ENCODE peak calls at places on chromosomes 12 and 14, in nine cellular contexts. H, U, G, J, L, S, C, V and B are unnamed samples.

GRCh38 chr12:46365951-46366379 is 6.6 kb downstream of the SLC38A2 start:
- DNase-seq in U (no peak), S (no peak), V (no peak), H (no peak), J (no peak), C (no peak), G (no peak), L (peak), B (no peak)

GRCh38 chr12:34390171-34390841 is 368.0 kb downstream of the ALG10 start:
- DNase-seq in V (no peak), S (no peak), H (no peak), C (no peak), U (no peak), L (no peak), J (no peak), G (no peak), B (no peak)

GRCh38 chr14:101105045-101105444 is 201.5 kb upstream of the RTL1 start:
- DNase-seq in G (no peak), C (no peak), L (no peak), S (no peak), U (no peak), V (no peak), H (no peak), J (no peak), B (no peak)

GRCh38 chr14:89743828-89744227 is 210.7 kb downstream of the EFCAB11 start:
- DNase-seq in J (no peak), V (no peak), H (no peak), C (no peak), L (no peak), U (no peak), S (no peak), G (no peak), B (no peak)

GRCh38 chr12:45357547-45358417 is 141.9 kb downstream of the ANO6 start:
- DNase-seq in G (no peak), J (no peak), C (no peak), V (no peak), U (no peak), H (no peak), S (peak), L (no peak), B (peak)

GRCh38 chr12:9674226-9674590 is 4.7 kb downstream of the CLEC2D start:
- DNase-seq in S (no peak), V (no peak), H (no peak), C (no peak), G (no peak), L (no peak), U (no peak), J (no peak), B (no peak)

GRCh38 chr12:105741786-105742566 is 396.8 kb downstream of the NUAK1 start:
- DNase-seq in H (no peak), C (no peak), U (no peak), J (peak), L (peak), V (no peak), G (peak), S (peak), B (no peak)

GRCh38 chr12:116002890-116003536 is 274.5 kb downstream of the MED13L start:
- DNase-seq in G (no peak), L (no peak), S (no peak), U (no peak), V (no peak), J (no peak), H (no peak), C (no peak), B (peak)

GRCh38 chr12:80636832-80637231 is 70.6 kb upstream of the MYF6 start:
- DNase-seq in H (no peak), U (no peak), S (no peak), G (no peak), J (no peak), C (no peak), V (no peak), L (no peak), B (no peak)

GRCh38 chr12:80634903-80635302 is 72.5 kb upstream of the MYF6 start:
- DNase-seq in G (no peak), L (no peak), S (no peak), U (no peak), C (no peak), V (peak), H (no peak), J (no peak), B (no peak)

GRCh38 chr12:80627773-80628172 is 79.7 kb upstream of the MYF6 start:
- DNase-seq in J (no peak), C (no peak), G (no peak), V (no peak), S (no peak), H (no peak), L (peak), U (peak), B (peak)

DNA sequence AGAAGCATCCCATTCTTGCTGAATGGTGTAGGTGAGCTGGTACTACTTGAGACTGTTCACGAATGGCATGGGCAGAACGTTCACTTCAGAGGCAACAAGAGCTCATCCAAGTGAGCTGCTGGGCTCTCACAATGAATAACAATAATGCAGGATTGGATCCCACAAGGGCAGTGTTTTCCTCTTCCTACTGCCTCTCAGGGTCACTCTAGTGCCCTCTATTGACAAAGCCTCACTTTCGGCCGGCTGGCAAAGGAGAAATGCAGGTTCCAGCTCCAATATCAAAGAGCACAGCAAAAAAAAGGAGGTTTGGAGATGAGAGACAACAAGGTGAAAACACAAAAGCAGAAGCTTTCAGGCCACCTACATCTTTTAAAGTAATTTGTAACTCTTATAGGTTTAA is 74.6 kb upstream of the MYF6 start:
- DNase-seq in C (peak), J (peak), G (peak), V (peak), U (no peak), S (no peak), H (no peak), L (peak), B (peak)
- TF ChIP-seq CTCF in C (no peak), J (peak), G (peak), V (peak), U (peak), S (no peak), H (peak), L (peak), B (peak)

GRCh38 chr14:80213602-80214001 is 2.3 kb upstream of the DIO2 start:
- DNase-seq in L (peak), H (peak), V (peak), G (peak), U (no peak), S (no peak), J (peak), C (peak), B (peak)
- TF ChIP-seq CTCF in L (peak), H (peak), V (peak), G (peak), U (peak), S (peak), J (peak), C (peak), B (peak)

DNA sequence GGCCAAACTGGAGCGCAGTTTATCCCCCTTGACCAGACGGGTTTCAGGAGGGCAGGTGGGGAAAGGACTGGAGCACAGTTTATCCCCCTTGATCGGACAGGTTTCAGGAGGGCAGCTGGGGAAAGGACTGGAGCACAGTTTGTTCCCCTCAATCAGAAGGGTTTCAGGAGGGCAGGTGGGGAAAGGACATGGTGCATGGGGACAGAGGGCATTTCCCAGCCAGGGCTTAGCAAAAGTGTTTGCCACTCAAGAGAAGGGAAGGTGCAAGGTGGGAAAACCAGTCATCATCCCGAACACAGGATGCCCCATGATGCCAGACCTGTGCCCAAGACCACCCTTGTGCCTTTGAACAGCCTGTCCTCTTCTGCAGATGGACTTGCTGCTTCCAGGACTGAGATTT is 54.7 kb downstream of the SPTB start:
- DNase-seq in H (no peak), L (no peak), U (no peak), S (no peak), V (no peak), C (no peak), J (no peak), G (no peak), B (no peak)
- TF ChIP-seq CTCF in H (no peak), L (no peak), U (no peak), S (no peak), V (no peak), C (no peak), J (no peak), G (no peak), B (no peak)

DNA sequence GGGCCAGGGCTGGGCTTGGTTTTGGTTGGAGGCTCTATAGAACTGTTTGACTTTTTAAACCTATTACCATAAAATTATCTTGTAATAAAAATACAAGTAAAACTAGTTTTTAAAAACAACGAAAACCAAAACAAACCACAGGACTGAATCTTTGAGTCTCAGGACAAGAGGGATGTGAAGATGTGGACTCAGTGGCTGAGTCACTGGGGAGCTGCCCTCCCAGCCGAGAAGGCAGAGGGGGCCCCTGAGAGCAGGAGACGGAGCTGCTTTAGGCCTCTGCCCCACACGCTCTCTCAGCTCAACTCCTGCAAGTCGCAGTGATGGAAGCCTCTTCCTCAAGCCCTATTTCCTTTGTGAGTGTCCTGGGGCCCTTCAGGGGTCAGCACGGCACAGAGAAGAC is 59.0 kb downstream of the CDC42BPB start:
- DNase-seq in J (no peak), S (no peak), V (no peak), U (no peak), C (no peak), L (peak), G (peak), H (no peak), B (no peak)
- TF ChIP-seq CTCF in J (no peak), S (no peak), V (no peak), U (no peak), C (no peak), L (no peak), G (no peak), H (no peak), B (no peak)

DNA sequence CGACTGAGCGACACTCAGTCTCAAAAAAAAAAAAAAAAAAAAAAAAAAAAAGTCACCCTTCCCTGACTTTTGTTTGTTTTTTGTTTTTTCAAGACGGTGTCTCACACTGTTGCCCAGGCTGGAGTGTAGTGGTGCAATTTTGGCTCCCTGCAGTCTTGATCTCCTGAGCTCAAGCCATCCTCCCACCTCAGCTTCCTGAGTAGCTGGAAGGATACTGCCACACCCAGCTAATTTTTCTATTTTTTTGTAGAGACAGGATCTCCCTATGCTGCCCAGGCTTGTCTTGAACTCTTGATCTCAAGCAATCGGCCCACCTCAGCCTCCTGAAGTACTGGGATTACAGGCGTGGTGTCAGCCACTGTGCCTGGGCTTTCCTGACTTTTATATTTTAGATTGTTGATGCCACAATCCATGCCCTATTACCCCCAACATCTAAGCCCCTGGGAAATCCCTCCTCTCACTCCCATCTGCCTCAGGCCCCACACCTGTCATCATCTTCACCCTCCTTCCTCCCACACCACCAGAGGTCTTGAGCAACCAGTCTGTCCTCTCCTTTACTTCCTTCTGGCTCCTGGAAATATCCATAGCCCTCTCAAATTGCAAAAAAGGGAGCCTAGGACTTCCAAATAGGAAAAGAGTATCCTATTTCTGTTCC is 7.8 kb downstream of the IKZF4 start:
- DNase-seq in J (no peak), S (no peak), U (no peak), G (no peak), C (no peak), V (no peak), L (no peak), H (no peak), B (no peak)
- TF ChIP-seq CTCF in J (no peak), S (no peak), U (no peak), G (no peak), C (no peak), V (no peak), L (no peak), H (no peak), B (no peak)

GRCh38 chr12:5498806-5499205 is 66.9 kb downstream of the NTF3 start:
- DNase-seq in L (no peak), H (no peak), V (no peak), G (no peak), U (no peak), S (no peak), C (no peak), J (no peak), B (no peak)

GRCh38 chr12:5499566-5500325 is 67.8 kb downstream of the NTF3 start:
- DNase-seq in C (no peak), L (no peak), U (no peak), J (no peak), V (no peak), S (no peak), H (no peak), G (peak), B (no peak)

GRCh38 chr12:5497329-5498058 is 65.6 kb downstream of the NTF3 start:
- DNase-seq in J (no peak), L (no peak), C (no peak), U (no peak), H (no peak), S (no peak), V (no peak), G (peak), B (no peak)

GRCh38 chr12:5500326-5500659 is 68.4 kb downstream of the NTF3 start:
- DNase-seq in H (no peak), J (no peak), G (no peak), V (no peak), L (no peak), U (no peak), S (no peak), C (no peak), B (no peak)

GRCh38 chr12:5498081-5498480 is 66.2 kb downstream of the NTF3 start:
- DNase-seq in G (no peak), L (no peak), U (no peak), H (no peak), V (no peak), S (no peak), C (no peak), J (no peak), B (no peak)
- TF ChIP-seq CTCF in G (no peak), L (no peak), U (no peak), H (no peak), V (no peak), S (no peak), C (no peak), J (no peak), B (no peak)

DNA sequence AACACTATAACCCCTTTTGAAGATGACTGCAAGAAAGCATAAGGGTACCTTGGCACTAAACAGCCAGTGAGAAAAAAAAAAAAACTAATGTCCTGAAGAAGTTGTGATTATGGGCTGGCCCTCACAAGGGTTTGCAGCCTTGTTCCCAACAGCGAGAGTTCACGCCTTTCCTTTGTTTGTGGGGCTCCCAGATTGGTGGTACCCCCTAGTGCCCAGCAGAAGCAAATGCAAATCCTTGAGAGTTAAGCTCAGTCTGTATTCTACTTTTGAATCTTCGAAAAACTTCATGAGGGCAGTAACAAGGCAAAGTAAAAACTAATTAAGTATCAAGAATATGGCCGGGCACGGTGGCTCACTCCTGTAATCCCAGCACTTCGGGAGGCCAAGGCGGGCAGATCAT is 238.9 kb upstream of the LMO3 start:
- DNase-seq in G (no peak), C (no peak), J (no peak), U (no peak), V (peak), L (no peak), H (no peak), S (no peak), B (peak)
- TF ChIP-seq CTCF in G (no peak), C (peak), J (peak), U (no peak), V (peak), L (no peak), H (peak), S (no peak), B (no peak)

GRCh38 chr12:100926669-100927248 is 132.2 kb downstream of the ANO4 start:
- DNase-seq in V (peak), U (peak), H (peak), L (peak), C (peak), S (no peak), J (peak), G (peak), B (peak)
- TF ChIP-seq CTCF in V (peak), U (peak), H (peak), L (peak), C (no peak), S (no peak), J (peak), G (peak), B (peak)

GRCh38 chr12:2879853-2880252 is 2.8 kb downstream of the RHNO1 start:
- DNase-seq in H (no peak), C (no peak), L (no peak), J (no peak), G (no peak), V (no peak), S (no peak), U (no peak), B (no peak)

GRCh38 chr12:2877047-2877958 is at the start of the genes FOXM1 and RHNO1:
- DNase-seq in H (peak), U (no peak), G (peak), C (peak), S (peak), J (peak), L (peak), V (peak), B (peak)

GRCh38 chr12:2876431-2877046 is 435 bp downstream of the FOXM1 start:
- DNase-seq in H (no peak), S (no peak), U (no peak), C (peak), G (no peak), J (no peak), V (no peak), L (peak), B (no peak)

DNA sequence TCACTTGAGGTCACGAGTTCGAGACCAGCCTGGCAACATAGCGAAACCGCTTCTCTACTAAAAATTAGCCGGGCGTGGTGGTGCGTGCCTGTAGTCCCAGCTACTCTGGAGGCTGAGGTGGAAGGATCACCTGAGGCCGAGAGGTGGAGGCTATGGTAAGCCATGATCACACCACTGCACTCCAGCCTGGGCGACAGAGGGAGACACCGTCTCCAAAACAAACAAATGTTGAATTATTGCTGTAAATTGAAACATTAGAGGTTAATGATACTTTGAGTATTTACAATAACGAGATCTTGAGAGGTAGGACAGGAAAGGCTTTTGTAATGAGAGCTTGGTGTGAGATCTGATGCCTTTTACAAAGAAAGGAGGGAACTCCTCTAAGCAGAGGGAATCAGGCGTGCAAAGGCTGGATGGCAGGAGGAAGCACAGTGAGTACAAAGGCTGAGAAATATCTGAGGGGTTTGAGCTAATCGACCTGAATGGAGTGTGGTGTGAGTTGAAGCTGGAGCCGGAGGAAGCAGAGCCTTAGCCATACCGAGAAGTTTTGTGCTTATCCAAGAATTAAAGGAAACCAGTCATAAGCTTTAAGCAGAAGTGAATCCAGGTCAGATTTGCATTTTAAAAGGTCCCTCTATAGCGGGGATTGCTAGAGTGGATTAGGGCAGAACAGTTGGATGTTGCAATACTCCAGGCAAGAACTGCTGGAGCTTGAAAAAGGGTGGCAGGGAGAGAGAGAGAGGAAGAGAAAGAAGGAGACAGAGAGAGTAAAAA is 1.1 kb downstream of the RHNO1 start:
- DNase-seq in U (no peak), J (no peak), C (no peak), G (peak), H (no peak), V (peak), L (no peak), S (no peak), B (peak)
- TF ChIP-seq CTCF in U (no peak), J (no peak), C (no peak), G (peak), H (no peak), V (no peak), L (no peak), S (no peak), B (no peak)